ENCODE peak calls at places on chromosomes 3 and 15, in four cellular contexts. One of them, this sample, is unnamed.

GRCh38 chr3:155550386-155550785 is 194.5 kb downstream of the PLCH1 start:
- DNase-seq in bronchial epithelial cell: no peak
- DNase-seq in tibial artery: no peak
- DNase-seq in WERI-Rb-1: no peak
- DNase-seq in this sample: no peak

GRCh38 chr3:94036909-94037507 is 8.6 kb upstream of the STX19 start:
- DNase-seq in bronchial epithelial cell: peak; percentile 49
- DNase-seq in tibial artery: no peak
- DNase-seq in WERI-Rb-1: no peak
- DNase-seq in this sample: peak; percentile 15

GRCh38 chr3:4834403-4834866 is 144.8 kb upstream of the BHLHE40 start:
- DNase-seq in bronchial epithelial cell: no peak
- DNase-seq in tibial artery: no peak
- DNase-seq in WERI-Rb-1: no peak
- DNase-seq in this sample: no peak

GRCh38 chr3:141529256-141530132 is 42.7 kb downstream of the RASA2 start:
- DNase-seq in bronchial epithelial cell: peak; percentile 70
- DNase-seq in tibial artery: no peak
- DNase-seq in WERI-Rb-1: no peak
- DNase-seq in this sample: no peak

GRCh38 chr15:79522656-79523055 is 90.5 kb downstream of the MINAR1 start:
- DNase-seq in bronchial epithelial cell: peak; percentile 52
- DNase-seq in tibial artery: no peak
- DNase-seq in WERI-Rb-1: no peak
- DNase-seq in this sample: no peak

GRCh38 chr3:166446986-166447385 is 609.8 kb upstream of the BCHE start:
- DNase-seq in bronchial epithelial cell: no peak
- DNase-seq in tibial artery: no peak
- DNase-seq in WERI-Rb-1: no peak
- DNase-seq in this sample: no peak

GRCh38 chr15:44385344-44385942 is 42.0 kb upstream of the CTDSPL2 start:
- DNase-seq in bronchial epithelial cell: no peak
- DNase-seq in tibial artery: no peak
- DNase-seq in WERI-Rb-1: no peak
- DNase-seq in this sample: no peak

GRCh38 chr3:145124886-145125285 is 1036.1 kb downstream of the PLOD2 start:
- DNase-seq in bronchial epithelial cell: no peak
- DNase-seq in tibial artery: no peak
- DNase-seq in WERI-Rb-1: no peak
- DNase-seq in this sample: no peak

GRCh38 chr3:76122007-76122406 is 336.7 kb upstream of the ZNF717 start:
- DNase-seq in bronchial epithelial cell: peak; percentile 26
- DNase-seq in tibial artery: no peak
- DNase-seq in WERI-Rb-1: no peak
- DNase-seq in this sample: no peak

GRCh38 chr3:71652786-71653419 is 69.4 kb upstream of the FOXP1 start:
- DNase-seq in bronchial epithelial cell: peak; percentile 58
- DNase-seq in tibial artery: peak; percentile 56
- DNase-seq in WERI-Rb-1: peak; percentile 18
- DNase-seq in this sample: peak; percentile 49

GRCh38 chr15:59200560-59200959 is 6.1 kb upstream of the LDHAL6B start:
- DNase-seq in bronchial epithelial cell: peak; percentile 49
- DNase-seq in tibial artery: no peak
- DNase-seq in WERI-Rb-1: no peak
- DNase-seq in this sample: no peak

GRCh38 chr3:120498947-120499346 is 48.2 kb upstream of the FSTL1 start:
- DNase-seq in bronchial epithelial cell: peak; percentile 64
- DNase-seq in tibial artery: peak; percentile 44
- DNase-seq in WERI-Rb-1: no peak
- DNase-seq in this sample: no peak

GRCh38 chr15:75368689-75369239 is 357 bp upstream of the MAN2C1 start:
- DNase-seq in bronchial epithelial cell: peak; percentile 28
- DNase-seq in tibial artery: no peak
- DNase-seq in WERI-Rb-1: no peak
- DNase-seq in this sample: no peak

GRCh38 chr3:184945886-184946625 is 134.1 kb downstream of the VPS8 start:
- DNase-seq in bronchial epithelial cell: no peak
- DNase-seq in tibial artery: no peak
- DNase-seq in WERI-Rb-1: no peak
- DNase-seq in this sample: no peak

GRCh38 chr3:2514031-2514430 is 415.4 kb downstream of the CNTN4 start:
- DNase-seq in bronchial epithelial cell: no peak
- DNase-seq in tibial artery: no peak
- DNase-seq in WERI-Rb-1: peak; percentile 27
- DNase-seq in this sample: no peak

GRCh38 chr3:49500408-49501257 is 30.6 kb downstream of the DAG1 start:
- DNase-seq in bronchial epithelial cell: peak; percentile 99
- DNase-seq in tibial artery: peak; percentile 84
- DNase-seq in WERI-Rb-1: no peak
- DNase-seq in this sample: peak; percentile 34

GRCh38 chr3:138349926-138350665 is 1.7 kb downstream of the MRAS start:
- DNase-seq in bronchial epithelial cell: no peak
- DNase-seq in tibial artery: no peak
- DNase-seq in WERI-Rb-1: no peak
- DNase-seq in this sample: no peak

GRCh38 chr15:81155375-81156218 is 21.5 kb downstream of the CFAP161 start:
- DNase-seq in bronchial epithelial cell: peak; percentile 75
- DNase-seq in tibial artery: peak; percentile 71
- DNase-seq in WERI-Rb-1: peak; percentile 28
- DNase-seq in this sample: no peak

GRCh38 chr15:28935316-28935715 is 49.5 kb downstream of the APBA2 start:
- DNase-seq in bronchial epithelial cell: no peak
- DNase-seq in tibial artery: no peak
- DNase-seq in WERI-Rb-1: no peak
- DNase-seq in this sample: peak; percentile 59

GRCh38 chr15:58274885-58275284 is 136.7 kb downstream of the AQP9 start:
- DNase-seq in bronchial epithelial cell: no peak
- DNase-seq in tibial artery: no peak
- DNase-seq in WERI-Rb-1: no peak
- DNase-seq in this sample: no peak

GRCh38 chr15:77622212-77622941 is 10.3 kb downstream of the LINGO1 start:
- DNase-seq in bronchial epithelial cell: no peak
- DNase-seq in tibial artery: no peak
- DNase-seq in WERI-Rb-1: no peak
- DNase-seq in this sample: no peak

GRCh38 chr3:134313839-134314587 is 60.2 kb downstream of the AMOTL2 start:
- DNase-seq in bronchial epithelial cell: no peak
- DNase-seq in tibial artery: no peak
- DNase-seq in WERI-Rb-1: no peak
- DNase-seq in this sample: no peak

GRCh38 chr3:45166283-45166879 is 20.2 kb upstream of the CDCP1 start:
- DNase-seq in bronchial epithelial cell: no peak
- DNase-seq in tibial artery: no peak
- DNase-seq in WERI-Rb-1: no peak
- DNase-seq in this sample: no peak

GRCh38 chr15:70636540-70637165 is 126.7 kb downstream of the UACA start:
- DNase-seq in bronchial epithelial cell: no peak
- DNase-seq in tibial artery: no peak
- DNase-seq in WERI-Rb-1: no peak
- DNase-seq in this sample: peak; percentile 22

GRCh38 chr3:47473391-47473790 is 2.4 kb downstream of the SCAP start:
- DNase-seq in bronchial epithelial cell: peak; percentile 37
- DNase-seq in tibial artery: no peak
- DNase-seq in WERI-Rb-1: no peak
- DNase-seq in this sample: no peak

GRCh38 chr15:59296181-59296617 is 76.5 kb downstream of the MYO1E start:
- DNase-seq in bronchial epithelial cell: no peak
- DNase-seq in tibial artery: peak; percentile 30
- DNase-seq in WERI-Rb-1: no peak
- DNase-seq in this sample: no peak

GRCh38 chr3:183275418-183275817 is 22.4 kb downstream of the B3GNT5 start:
- DNase-seq in bronchial epithelial cell: peak; percentile 76
- DNase-seq in tibial artery: no peak
- DNase-seq in WERI-Rb-1: no peak
- DNase-seq in this sample: no peak

GRCh38 chr3:65713016-65713415 is 325.7 kb downstream of the MAGI1 start:
- DNase-seq in bronchial epithelial cell: no peak
- DNase-seq in tibial artery: no peak
- DNase-seq in WERI-Rb-1: no peak
- DNase-seq in this sample: no peak

GRCh38 chr15:77784361-77785292 is 151.9 kb upstream of the LINGO1 start:
- DNase-seq in bronchial epithelial cell: peak; percentile 1
- DNase-seq in tibial artery: no peak
- DNase-seq in WERI-Rb-1: no peak
- DNase-seq in this sample: peak; percentile 34

GRCh38 chr15:48266029-48266428 is 59.9 kb downstream of the SLC12A1 start:
- DNase-seq in bronchial epithelial cell: peak; percentile 52
- DNase-seq in tibial artery: no peak
- DNase-seq in WERI-Rb-1: peak; percentile 40
- DNase-seq in this sample: no peak

GRCh38 chr15:40951764-40952163 is 1.5 kb upstream of the CHAC1 start:
- DNase-seq in bronchial epithelial cell: no peak
- DNase-seq in tibial artery: no peak
- DNase-seq in WERI-Rb-1: no peak
- DNase-seq in this sample: no peak

GRCh38 chr3:161567962-161568361 is 71.4 kb downstream of the OTOL1 start:
- DNase-seq in bronchial epithelial cell: no peak
- DNase-seq in tibial artery: no peak
- DNase-seq in WERI-Rb-1: peak; percentile 31
- DNase-seq in this sample: no peak

GRCh38 chr3:42439461-42440075 is 29.2 kb upstream of the LYZL4 start:
- DNase-seq in bronchial epithelial cell: no peak
- DNase-seq in tibial artery: no peak
- DNase-seq in WERI-Rb-1: no peak
- DNase-seq in this sample: no peak

GRCh38 chr3:32334675-32335074 is 57.0 kb upstream of the CMTM7 start:
- DNase-seq in bronchial epithelial cell: peak; percentile 18
- DNase-seq in tibial artery: no peak
- DNase-seq in WERI-Rb-1: peak; percentile 38
- DNase-seq in this sample: no peak
- TF ChIP-seq CTCF in bronchial epithelial cell: peak; percentile 36
- TF ChIP-seq CTCF in tibial artery: no peak
- TF ChIP-seq CTCF in WERI-Rb-1: peak; percentile 74
- TF ChIP-seq CTCF in this sample: peak; percentile 26

DNA sequence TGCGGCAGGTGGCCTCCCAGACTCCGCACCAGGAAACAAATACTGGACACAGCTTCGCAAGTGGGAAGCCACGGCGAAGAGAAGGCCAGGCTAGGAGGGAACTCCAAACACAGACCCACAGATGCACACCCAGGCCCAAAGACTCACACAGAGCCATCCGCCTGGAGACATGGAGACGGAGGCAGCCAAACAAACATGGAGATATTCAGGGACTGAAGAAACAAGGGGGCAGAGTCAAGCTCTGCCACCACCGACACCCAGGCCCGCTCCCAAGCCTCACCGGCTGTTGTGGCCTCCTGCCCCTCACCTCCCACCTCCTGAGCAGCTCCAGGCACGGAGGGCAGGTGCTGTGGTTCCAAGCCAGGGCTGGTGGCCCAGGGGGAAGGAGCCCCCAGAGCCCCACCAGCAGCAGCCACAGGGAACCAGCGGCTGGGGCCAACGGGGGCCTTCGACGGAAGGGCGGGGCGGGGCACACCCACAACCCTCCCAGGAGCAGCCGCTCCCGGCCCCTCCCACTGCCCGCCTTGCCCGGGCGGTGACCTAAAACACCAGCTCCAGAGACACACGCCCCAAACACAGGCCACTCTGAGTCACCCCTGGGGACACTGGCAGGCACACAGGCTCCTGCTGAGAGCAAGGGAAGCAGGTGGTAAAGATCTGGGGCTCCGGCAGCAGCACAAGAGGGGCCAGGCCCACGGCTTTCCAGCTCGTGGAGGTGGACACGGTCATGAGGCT is 31.9 kb downstream of the TNK2 start:
- DNase-seq in bronchial epithelial cell: no peak
- DNase-seq in tibial artery: no peak
- DNase-seq in WERI-Rb-1: no peak
- DNase-seq in this sample: peak; percentile 72
- H3K36me3 ChIP-seq in bronchial epithelial cell: peaks cover 27% of the 10 kb centered on the region
- H3K36me3 ChIP-seq in tibial artery: peaks cover 27% of the 10 kb centered on the region
- H3K36me3 ChIP-seq in WERI-Rb-1: no peaks in the 10 kb centered on the region
- H3K36me3 ChIP-seq in this sample: peaks cover 5% of the 10 kb centered on the region

GRCh38 chr3:9249273-9250192 is at the start of gene SRGAP3:
- DNase-seq in bronchial epithelial cell: peak; percentile 93
- DNase-seq in tibial artery: peak; percentile 86
- DNase-seq in WERI-Rb-1: peak; percentile 91
- DNase-seq in this sample: peak; percentile 72

GRCh38 chr3:9247361-9248231 is 1.9 kb downstream of the SRGAP3 start:
- DNase-seq in bronchial epithelial cell: peak; percentile 19
- DNase-seq in tibial artery: no peak
- DNase-seq in WERI-Rb-1: no peak
- DNase-seq in this sample: no peak

GRCh38 chr3:9244495-9245183 is 4.8 kb downstream of the SRGAP3 start:
- DNase-seq in bronchial epithelial cell: no peak
- DNase-seq in tibial artery: no peak
- DNase-seq in WERI-Rb-1: no peak
- DNase-seq in this sample: no peak

GRCh38 chr3:9248232-9249191 is 934 bp downstream of the SRGAP3 start:
- DNase-seq in bronchial epithelial cell: peak; percentile 75
- DNase-seq in tibial artery: no peak
- DNase-seq in WERI-Rb-1: peak; percentile 34
- DNase-seq in this sample: peak; percentile 13

DNA sequence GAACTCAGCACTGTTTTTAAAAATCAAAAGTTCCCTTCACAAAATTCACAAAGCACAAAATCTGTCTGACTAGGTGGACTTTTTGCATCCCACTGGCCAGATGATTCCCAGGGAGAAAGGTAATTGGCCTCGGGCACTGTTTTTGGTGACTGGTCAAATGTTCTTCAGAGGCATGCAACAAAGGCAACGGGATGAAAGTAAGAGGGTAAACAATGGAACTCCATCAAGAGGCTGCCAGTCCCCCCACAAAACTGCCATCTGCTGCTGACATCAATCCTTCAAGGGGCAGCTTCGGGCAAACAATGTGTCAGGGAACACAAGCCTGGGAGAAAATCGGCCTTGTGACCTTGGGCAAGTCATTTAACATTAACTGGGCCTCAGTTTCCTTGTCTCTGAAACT is 3.2 kb downstream of the SRGAP3 start:
- DNase-seq in bronchial epithelial cell: no peak
- DNase-seq in tibial artery: no peak
- DNase-seq in WERI-Rb-1: no peak
- DNase-seq in this sample: no peak
- H3K4me3 ChIP-seq in bronchial epithelial cell: peak overlapping the region; percentile 3
- H3K4me3 ChIP-seq in tibial artery: no peak overlapping the region
- H3K4me3 ChIP-seq in WERI-Rb-1: no peak overlapping the region
- H3K4me3 ChIP-seq in this sample: no peak overlapping the region

GRCh38 chr3:63232764-63233396 is 45.2 kb upstream of the SYNPR start:
- DNase-seq in bronchial epithelial cell: peak; percentile 31
- DNase-seq in tibial artery: no peak
- DNase-seq in WERI-Rb-1: no peak
- DNase-seq in this sample: no peak
- TF ChIP-seq CTCF in bronchial epithelial cell: no peak
- TF ChIP-seq CTCF in tibial artery: no peak
- TF ChIP-seq CTCF in WERI-Rb-1: no peak
- TF ChIP-seq CTCF in this sample: no peak

GRCh38 chr15:66498501-66499386 is 1.2 kb upstream of the SNAPC5 start:
- DNase-seq in bronchial epithelial cell: peak; percentile 34
- DNase-seq in tibial artery: no peak
- DNase-seq in WERI-Rb-1: no peak
- DNase-seq in this sample: no peak

GRCh38 chr15:66491846-66492245 is 5.7 kb downstream of the SNAPC5 start:
- DNase-seq in bronchial epithelial cell: no peak
- DNase-seq in tibial artery: no peak
- DNase-seq in WERI-Rb-1: no peak
- DNase-seq in this sample: no peak

GRCh38 chr15:66496951-66497501 is 536 bp downstream of the SNAPC5 start:
- DNase-seq in bronchial epithelial cell: peak; percentile 26
- DNase-seq in tibial artery: no peak
- DNase-seq in WERI-Rb-1: peak; percentile 12
- DNase-seq in this sample: no peak

GRCh38 chr15:66497502-66498455 is at the start of gene SNAPC5:
- DNase-seq in bronchial epithelial cell: peak; percentile 88
- DNase-seq in tibial artery: peak; percentile 98
- DNase-seq in WERI-Rb-1: peak; percentile 96
- DNase-seq in this sample: peak; percentile 98

GRCh38 chr15:66494262-66494661 is 3.3 kb downstream of the SNAPC5 start:
- DNase-seq in bronchial epithelial cell: no peak
- DNase-seq in tibial artery: no peak
- DNase-seq in WERI-Rb-1: no peak
- DNase-seq in this sample: no peak
- H3K36me3 ChIP-seq in bronchial epithelial cell: peaks cover 15% of the 10 kb centered on the region
- H3K36me3 ChIP-seq in tibial artery: peaks cover 23% of the 10 kb centered on the region
- H3K36me3 ChIP-seq in WERI-Rb-1: peaks cover 66% of the 10 kb centered on the region
- H3K36me3 ChIP-seq in this sample: peaks cover 42% of the 10 kb centered on the region

This sample was measured in BE2C.